ENCODE peak calls at places on chromosomes 12 and 14, in six cellular contexts. Y, V, P, C, L and X are unnamed samples.
A peak's percentile ranks its signal among the peaks of the same experiment; 100 is the strongest.

GRCh38 chr12:72560370-72560769 is 288.2 kb downstream of the TRHDE start:
- DNase-seq in P (no peak), Y (no peak), C (no peak), V (no peak), L (no peak), X (no peak)

GRCh38 chr14:101357038-101357437 is 204.3 kb upstream of the DIO3 start:
- DNase-seq in C (no peak), P (no peak), V (no peak), L (no peak), Y (no peak), X (no peak)

GRCh38 chr14:26856832-26857508 is 259.1 kb upstream of the NOVA1 start:
- DNase-seq in C (no peak), Y (no peak), P (no peak), L (no peak), V (no peak), X (no peak)

GRCh38 chr14:88002421-88002820 is 2.5 kb upstream of the GPR65 start:
- DNase-seq in P (no peak), Y (no peak), L (no peak), C (no peak), V (no peak), X (no peak)

GRCh38 chr12:92107621-92108131 is 38.0 kb downstream of the BTG1 start:
- DNase-seq in V (no peak), C (peak; percentile 55), P (no peak), L (no peak), Y (no peak), X (no peak)

GRCh38 chr12:118055144-118055557 is 5.8 kb downstream of the WSB2 start:
- DNase-seq in C (peak; percentile 69), Y (peak; percentile 68), P (peak; percentile 80), V (peak; percentile 82), L (no peak), X (peak; percentile 22)

GRCh38 chr14:90658541-90658967 is 157.7 kb downstream of the TTC7B start:
- DNase-seq in Y (no peak), V (no peak), L (no peak), C (no peak), P (peak; percentile 69), X (peak; percentile 85)

GRCh38 chr12:15688202-15688736 is 100.9 kb downstream of the EPS8 start:
- DNase-seq in P (peak; percentile 30), Y (no peak), V (peak; percentile 76), C (no peak), L (no peak), X (no peak)

GRCh38 chr12:1003600-1004271 is 12.7 kb downstream of the ERC1 start:
- DNase-seq in C (no peak), P (no peak), V (no peak), Y (peak; percentile 15), L (no peak), X (no peak)

GRCh38 chr12:59372971-59373370 is 222.9 kb upstream of the SLC16A7 start:
- DNase-seq in L (no peak), C (no peak), Y (no peak), P (no peak), V (peak; percentile 4), X (peak; percentile 21)

GRCh38 chr12:15122349-15122748 is 98.9 kb downstream of the RERG start:
- DNase-seq in V (no peak), P (peak; percentile 1), L (no peak), C (no peak), Y (no peak), X (no peak)

GRCh38 chr12:122064780-122065588 is 13.6 kb upstream of the MLXIP start:
- DNase-seq in V (peak; percentile 74), Y (peak; percentile 69), P (peak; percentile 94), L (no peak), C (peak; percentile 55), X (peak; percentile 86)

GRCh38 chr12:104242546-104243206 is 27.1 kb downstream of the TXNRD1 start:
- DNase-seq in L (no peak), P (no peak), V (no peak), C (no peak), Y (no peak), X (no peak)

GRCh38 chr12:79681008-79681590 is 9.7 kb downstream of the PAWR start:
- DNase-seq in Y (no peak), V (peak; percentile 41), L (no peak), C (no peak), P (no peak), X (peak; percentile 83)

GRCh38 chr14:31567651-31568050 is 6.4 kb downstream of the NUBPL start:
- DNase-seq in Y (no peak), P (no peak), C (no peak), V (no peak), L (no peak), X (peak; percentile 7)

GRCh38 chr12:58416211-58416610 is 474.8 kb downstream of the ATP23 start:
- DNase-seq in Y (no peak), C (no peak), P (no peak), L (no peak), V (peak; percentile 57), X (peak; percentile 88)

GRCh38 chr12:109879332-109880048 is 851 bp downstream of the GLTP start:
- DNase-seq in C (peak; percentile 42), L (no peak), V (no peak), P (no peak), Y (no peak), X (no peak)

GRCh38 chr14:30681752-30682355 is 59.7 kb downstream of the SCFD1 start:
- DNase-seq in V (peak; percentile 18), Y (peak; percentile 57), C (peak; percentile 26), P (no peak), L (no peak), X (peak; percentile 14)

GRCh38 chr12:19507823-19508222 is 68.5 kb downstream of the AEBP2 start:
- DNase-seq in V (peak; percentile 17), P (no peak), L (no peak), C (peak; percentile 38), Y (no peak), X (peak; percentile 19)

GRCh38 chr14:60094306-60094897 is 2.7 kb downstream of the PCNX4 start:
- DNase-seq in L (no peak), C (no peak), V (peak; percentile 16), Y (peak; percentile 90), P (peak; percentile 77), X (peak; percentile 70)

GRCh38 chr14:69693145-69693544 is 73.8 kb upstream of the SRSF5 start:
- DNase-seq in V (no peak), P (no peak), Y (no peak), C (no peak), L (no peak), X (no peak)

GRCh38 chr12:72272731-72273498 is 745 bp downstream of the TRHDE start:
- DNase-seq in C (peak; percentile 41), L (no peak), V (no peak), P (no peak), Y (no peak), X (peak; percentile 58)

GRCh38 chr12:15650399-15651128 is 138.6 kb downstream of the EPS8 start:
- DNase-seq in Y (no peak), P (no peak), L (no peak), V (no peak), C (no peak), X (no peak)

GRCh38 chr12:27751386-27752047 is 28.5 kb upstream of the KLHL42 start:
- DNase-seq in V (peak; percentile 70), P (peak; percentile 71), Y (no peak), L (no peak), C (no peak), X (no peak)

GRCh38 chr12:121806556-121807308 is 2.9 kb downstream of the SETD1B start:
- DNase-seq in V (peak; percentile 51), Y (no peak), P (peak; percentile 67), L (no peak), C (peak; percentile 55), X (no peak)

GRCh38 chr12:132582058-132582420 is 28.3 kb downstream of the LRCOL1 start:
- DNase-seq in Y (no peak), P (no peak), C (no peak), L (no peak), V (no peak), X (no peak)

GRCh38 chr12:79512068-79512467 is 178.7 kb downstream of the PAWR start:
- DNase-seq in V (peak; percentile 34), P (no peak), L (no peak), Y (no peak), C (no peak), X (no peak)

GRCh38 chr12:52461693-52462092 is 9.7 kb upstream of the KRT6B start:
- DNase-seq in V (no peak), C (no peak), L (no peak), Y (no peak), P (no peak), X (no peak)

DNA sequence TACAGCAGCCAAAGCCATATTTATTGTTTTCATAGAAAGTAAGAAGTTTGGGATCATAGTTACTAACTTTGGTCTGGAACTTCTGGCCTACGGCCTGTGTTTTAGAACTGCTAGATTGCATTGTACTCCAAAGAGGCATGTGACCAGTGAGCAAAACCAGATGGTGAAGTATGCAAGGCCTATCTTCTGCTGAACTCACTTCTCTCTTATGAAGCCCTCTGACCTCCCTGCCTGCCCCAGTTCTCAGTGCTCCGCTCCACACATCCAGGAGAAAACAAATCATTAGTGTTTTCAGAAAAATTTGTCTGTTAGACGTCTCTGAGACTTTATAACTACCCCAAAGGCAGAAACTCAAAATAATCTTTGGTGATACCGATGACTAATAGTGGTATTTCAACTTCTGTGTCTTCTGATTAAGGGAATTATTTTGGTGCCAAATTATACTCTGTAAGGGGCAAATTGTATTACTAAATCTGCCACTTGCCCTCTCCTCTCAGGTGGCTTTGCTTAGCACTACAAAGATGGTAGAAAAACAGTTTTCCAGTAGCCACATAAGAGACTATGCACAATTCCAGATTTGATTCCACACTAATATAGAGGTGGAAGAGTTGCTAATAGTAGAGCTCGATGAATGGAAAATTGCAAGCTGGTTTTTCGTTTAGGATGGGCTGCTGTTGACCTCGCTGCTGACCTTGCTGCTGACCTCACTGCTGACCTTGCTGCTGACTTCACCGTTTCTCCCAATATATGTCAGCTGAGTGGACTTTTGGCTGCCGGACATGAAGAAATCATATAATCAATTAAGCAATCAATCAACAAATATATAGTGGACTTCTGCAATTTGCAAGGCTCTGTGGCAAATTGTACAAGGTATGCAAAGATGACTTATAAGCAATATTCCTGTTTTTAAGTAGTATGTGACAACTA is 147.5 kb downstream of the KITLG start:
- DNase-seq in V (no peak), C (no peak), L (no peak), P (no peak), Y (no peak), X (peak; percentile 46)
- TF ChIP-seq SMC3 in V (no peak), C (no peak), L (no peak), P (no peak), Y (no peak), X (no peak)

DNA sequence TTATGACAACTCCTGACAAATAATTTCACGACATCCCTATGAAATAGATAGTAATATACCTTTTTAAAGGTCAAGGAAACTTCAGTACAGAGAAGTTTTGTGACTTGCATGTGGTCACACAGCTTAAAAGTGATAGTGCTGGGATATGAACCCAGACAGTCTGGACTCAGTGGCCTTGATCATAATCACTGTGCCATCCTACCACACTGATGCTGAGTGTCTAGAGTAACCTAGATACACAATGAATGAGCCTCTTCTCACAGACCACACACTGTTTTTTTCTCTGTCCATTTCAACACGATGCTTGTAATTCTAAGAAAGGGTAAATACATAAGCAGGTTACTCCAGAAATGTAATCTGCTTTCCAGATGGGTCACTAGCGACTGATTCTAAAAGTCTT is 88.2 kb downstream of the SYNE2 start:
- DNase-seq in Y (no peak), C (no peak), P (no peak), V (no peak), L (no peak), X (no peak)
- TF ChIP-seq SMC3 in Y (no peak), C (no peak), P (no peak), V (no peak), L (no peak), X (no peak)

GRCh38 chr12:74741113-74741512 is 203.5 kb downstream of the ATXN7L3B start:
- DNase-seq in P (no peak), Y (no peak), V (no peak), C (no peak), L (no peak), X (no peak)
- TF ChIP-seq SMC3 in P (no peak), Y (no peak), V (no peak), C (no peak), L (no peak), X (no peak)

GRCh38 chr12:116080415-116080814 is 197.1 kb downstream of the MED13L start:
- DNase-seq in L (no peak), Y (no peak), C (no peak), V (no peak), P (no peak), X (no peak)
- TF ChIP-seq SMC3 in L (no peak), Y (no peak), C (no peak), V (no peak), P (no peak), X (no peak)